ENCODE peak calls at places on chromosome 5, in four cellular contexts. P is foreskin keratinocyte, W is occipital lobe, B is tibial nerve. K is an unnamed sample.

GRCh38 chr5:151661096-151661495 is 25.6 kb downstream of the SPARC start:
- DNase-seq in W (no peak), P (no peak), B (no peak), K (no peak)

GRCh38 chr5:93789173-93790070 is 48.0 kb upstream of the POU5F2 start:
- DNase-seq in P (peak; percentile 34), W (no peak), B (no peak), K (no peak)

GRCh38 chr5:23084815-23085214 is 231.7 kb upstream of the CDH12 start:
- DNase-seq in B (no peak), P (no peak), W (no peak), K (no peak)

GRCh38 chr5:8805653-8806052 is 740.2 kb downstream of the SEMA5A start:
- DNase-seq in B (no peak), P (no peak), W (no peak), K (no peak)

GRCh38 chr5:85703296-85703695 is 914.4 kb upstream of the COX7C start:
- DNase-seq in B (no peak), P (no peak), W (no peak), K (no peak)

GRCh38 chr5:38871790-38872551 is 26.2 kb downstream of the OSMR start:
- DNase-seq in B (no peak), W (no peak), P (peak; percentile 99), K (peak; percentile 79)

GRCh38 chr5:133250527-133250926 is 198.7 kb downstream of the HSPA4 start:
- DNase-seq in P (no peak), B (no peak), W (no peak), K (no peak)

GRCh38 chr5:36457511-36458260 is 148.7 kb upstream of the SLC1A3 start:
- DNase-seq in P (no peak), B (no peak), W (no peak), K (no peak)

GRCh38 chr5:134437340-134438267 is 25.9 kb upstream of the CDKN2AIPNL start:
- DNase-seq in B (no peak), P (no peak), W (no peak), K (no peak)

GRCh38 chr5:56301041-56301440 is 67.9 kb upstream of the ANKRD55 start:
- DNase-seq in B (no peak), W (no peak), P (peak; percentile 95), K (no peak)

GRCh38 chr5:158898185-158899177 is 201.2 kb downstream of the EBF1 start:
- DNase-seq in P (no peak), W (no peak), B (no peak), K (no peak)

GRCh38 chr5:107451028-107451427 is 219.7 kb downstream of the EFNA5 start:
- DNase-seq in W (no peak), P (no peak), B (no peak), K (no peak)

GRCh38 chr5:74945561-74946165 is 79.5 kb upstream of the FAM169A start:
- DNase-seq in B (no peak), P (no peak), W (no peak), K (no peak)

GRCh38 chr5:66653380-66653779 is 57.2 kb downstream of the MAST4 start:
- DNase-seq in W (no peak), B (no peak), P (peak; percentile 74), K (no peak)

GRCh38 chr5:56303511-56303910 is 70.4 kb upstream of the ANKRD55 start:
- DNase-seq in P (no peak), W (no peak), B (no peak), K (no peak)

GRCh38 chr5:111254613-111255012 is 30.4 kb downstream of the CAMK4 start:
- DNase-seq in W (no peak), B (no peak), P (no peak), K (no peak)

GRCh38 chr5:402615-403359 is 40.2 kb upstream of the EXOC3 start:
- DNase-seq in W (no peak), P (no peak), B (no peak), K (no peak)

GRCh38 chr5:10467281-10468198 is 25.9 kb downstream of the ROPN1L start:
- DNase-seq in B (no peak), P (no peak), W (no peak), K (no peak)

GRCh38 chr5:4579679-4580078 is 560.5 kb upstream of the ADAMTS16 start:
- DNase-seq in P (no peak), B (no peak), W (no peak), K (no peak)

GRCh38 chr5:119527346-119527745 is 75.0 kb downstream of the HSD17B4 start:
- DNase-seq in P (peak; percentile 31), W (no peak), B (no peak), K (no peak)

GRCh38 chr5:145855842-145856267 is 17.0 kb downstream of the GRXCR2 start:
- DNase-seq in W (no peak), P (no peak), B (no peak), K (no peak)

GRCh38 chr5:122152266-122152900 is 23.0 kb downstream of the ZNF474 start:
- DNase-seq in P (no peak), W (no peak), B (no peak), K (no peak)

GRCh38 chr5:78360674-78361225 is 333 bp downstream of the SCAMP1 start:
- DNase-seq in P (no peak), B (no peak), W (peak; percentile 7), K (no peak)

GRCh38 chr5:16736158-16736994 is 119.6 kb upstream of the RETREG1 start:
- DNase-seq in P (peak; percentile 59), B (peak; percentile 17), W (no peak), K (peak; percentile 52)

GRCh38 chr5:27437594-27438200 is 399.3 kb upstream of the CDH9 start:
- DNase-seq in W (no peak), B (no peak), P (no peak), K (no peak)

GRCh38 chr5:33850100-33850594 is 41.6 kb downstream of the ADAMTS12 start:
- DNase-seq in B (no peak), W (no peak), P (peak; percentile 51), K (no peak)

GRCh38 chr5:148788636-148789035 is 37.8 kb upstream of the ADRB2 start:
- DNase-seq in B (no peak), W (no peak), P (no peak), K (no peak)

GRCh38 chr5:146815423-146815822 is 63.1 kb downstream of the PPP2R2B start:
- DNase-seq in P (no peak), W (no peak), B (no peak), K (no peak)

GRCh38 chr5:9207820-9208418 is 338.0 kb downstream of the SEMA5A start:
- DNase-seq in P (no peak), W (no peak), B (peak; percentile 16), K (peak; percentile 3)

GRCh38 chr5:54844905-54845566 is 140.4 kb downstream of the ESM1 start:
- DNase-seq in B (no peak), P (no peak), W (no peak), K (peak; percentile 61)

GRCh38 chr5:89556215-89557009 is 673.4 kb upstream of the MEF2C start:
- DNase-seq in B (no peak), W (no peak), P (peak; percentile 71), K (no peak)

GRCh38 chr5:136374003-136374402 is 8.7 kb upstream of the TRPC7 start:
- DNase-seq in W (no peak), B (no peak), P (peak; percentile 39), K (peak; percentile 66)

GRCh38 chr5:176994460-176995121 is 12.0 kb downstream of the UIMC1 start:
- DNase-seq in P (peak; percentile 69), W (no peak), B (no peak), K (peak; percentile 94)

GRCh38 chr5:12023614-12024241 is 119.5 kb upstream of the CTNND2 start:
- DNase-seq in P (no peak), W (no peak), B (peak; percentile 13), K (peak; percentile 22)

GRCh38 chr5:54986269-54986654 is 869 bp upstream of the ESM1 start:
- DNase-seq in P (no peak), B (no peak), W (no peak), K (no peak)

GRCh38 chr5:81842795-81843377 is 92.0 kb upstream of the SSBP2 start:
- DNase-seq in B (no peak), W (no peak), P (peak; percentile 66), K (no peak)